ENCODE peak calls at places on chromosomes 13 and 19, in five cellular contexts. One of them, this sample, is unnamed. For H3K27me3, the result is how much of the 10 kb centered on the place peaks cover.

GRCh38 chr13:37715606-37716015 is 117.0 kb upstream of the POSTN start:
- DNase-seq in fibroblast of lung: peak
- DNase-seq in hepatocyte: no peak
- DNase-seq in GM23338: no peak
- DNase-seq in astrocyte: peak
- DNase-seq in this sample: peak

GRCh38 chr19:37565370-37565669 is 29.3 kb downstream of the ZNF571 start:
- DNase-seq in fibroblast of lung: peak
- DNase-seq in hepatocyte: no peak
- DNase-seq in GM23338: no peak
- DNase-seq in astrocyte: no peak
- DNase-seq in this sample: no peak

GRCh38 chr13:35966024-35966423 is 165.2 kb downstream of the DCLK1 start:
- DNase-seq in fibroblast of lung: no peak
- DNase-seq in hepatocyte: no peak
- DNase-seq in GM23338: no peak
- DNase-seq in astrocyte: no peak
- DNase-seq in this sample: no peak

GRCh38 chr19:51246153-51246552 is 4.7 kb upstream of the SIGLECL1 start:
- DNase-seq in fibroblast of lung: no peak
- DNase-seq in hepatocyte: no peak
- DNase-seq in GM23338: peak
- DNase-seq in astrocyte: no peak
- DNase-seq in this sample: peak

GRCh38 chr13:36965767-36966166 is 33.4 kb downstream of the ALG5 start:
- DNase-seq in fibroblast of lung: peak
- DNase-seq in hepatocyte: no peak
- DNase-seq in GM23338: no peak
- DNase-seq in astrocyte: peak
- DNase-seq in this sample: peak

GRCh38 chr13:20053016-20053415 is 94.5 kb downstream of the ZMYM2 start:
- DNase-seq in fibroblast of lung: peak
- DNase-seq in hepatocyte: no peak
- DNase-seq in GM23338: peak
- DNase-seq in astrocyte: peak
- DNase-seq in this sample: no peak

GRCh38 chr19:29211562-29212416 is 1.2 kb downstream of the UQCRFS1 start:
- DNase-seq in fibroblast of lung: peak
- DNase-seq in hepatocyte: peak
- DNase-seq in GM23338: peak
- DNase-seq in astrocyte: peak
- DNase-seq in this sample: peak

GRCh38 chr13:110507678-110508381 is 53.7 kb downstream of the RAB20 start:
- DNase-seq in fibroblast of lung: no peak
- DNase-seq in hepatocyte: peak
- DNase-seq in GM23338: no peak
- DNase-seq in astrocyte: no peak
- DNase-seq in this sample: no peak

GRCh38 chr19:35730326-35730725 is 11.9 kb downstream of the IGFLR1 start:
- DNase-seq in fibroblast of lung: no peak
- DNase-seq in hepatocyte: no peak
- DNase-seq in GM23338: no peak
- DNase-seq in astrocyte: no peak
- DNase-seq in this sample: no peak

GRCh38 chr13:50685491-50685890 is 158.0 kb downstream of the DLEU7 start:
- DNase-seq in fibroblast of lung: peak
- DNase-seq in hepatocyte: no peak
- DNase-seq in GM23338: peak
- DNase-seq in astrocyte: peak
- DNase-seq in this sample: peak

GRCh38 chr13:24851546-24851945 is 87.6 kb downstream of the RNF17 start:
- DNase-seq in fibroblast of lung: peak
- DNase-seq in hepatocyte: peak
- DNase-seq in GM23338: no peak
- DNase-seq in astrocyte: no peak
- DNase-seq in this sample: peak

GRCh38 chr19:54021932-54022331 is 30.5 kb downstream of the CACNG6 start:
- DNase-seq in fibroblast of lung: no peak
- DNase-seq in hepatocyte: no peak
- DNase-seq in GM23338: no peak
- DNase-seq in astrocyte: no peak
- DNase-seq in this sample: no peak

GRCh38 chr13:74037762-74038161 is 96.4 kb downstream of the KLF12 start:
- DNase-seq in fibroblast of lung: no peak
- DNase-seq in hepatocyte: no peak
- DNase-seq in GM23338: no peak
- DNase-seq in astrocyte: no peak
- DNase-seq in this sample: no peak

GRCh38 chr13:21079761-21080730 is 18.7 kb upstream of the LATS2 start:
- DNase-seq in fibroblast of lung: peak
- DNase-seq in hepatocyte: no peak
- DNase-seq in GM23338: no peak
- DNase-seq in astrocyte: peak
- DNase-seq in this sample: peak

DNA sequence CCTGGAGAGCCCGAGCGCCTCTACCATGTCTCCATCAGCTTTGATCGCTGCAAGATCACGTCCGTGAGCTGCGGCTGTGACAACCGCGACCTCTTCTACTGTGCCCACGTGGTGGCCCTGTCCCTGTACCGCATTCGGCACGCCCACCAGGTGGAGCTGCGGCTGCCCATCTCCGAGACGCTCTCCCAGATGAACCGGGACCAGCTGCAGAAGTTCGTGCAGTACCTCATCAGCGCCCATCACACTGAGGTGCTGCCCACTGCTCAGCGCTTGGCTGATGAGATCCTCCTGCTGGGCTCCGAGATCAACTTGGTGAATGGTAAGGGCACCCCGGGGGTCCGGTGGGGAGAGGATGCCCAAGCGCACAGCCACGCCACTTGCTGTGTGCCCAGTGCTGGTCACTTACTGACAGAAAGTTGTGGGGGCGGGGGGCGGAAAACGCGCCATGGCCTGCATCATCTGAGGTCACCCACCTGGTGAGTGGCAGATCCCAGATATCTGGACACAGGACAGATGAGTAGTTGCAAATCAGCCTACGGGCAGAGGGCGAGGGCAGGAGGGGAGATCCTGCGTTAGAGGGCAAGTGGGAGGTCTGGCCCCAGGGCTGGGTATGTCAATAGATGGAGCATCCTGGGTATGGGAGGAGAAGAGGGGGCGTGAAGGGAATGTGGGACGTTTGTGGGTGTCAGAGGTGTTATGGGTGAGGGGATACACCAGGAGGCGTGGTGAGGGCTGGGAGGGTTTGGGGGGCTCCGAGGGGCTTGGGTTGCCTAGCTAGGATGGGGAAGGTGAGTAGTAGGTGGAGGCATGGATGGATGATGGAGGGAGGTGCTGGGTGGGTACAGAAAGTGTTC is 9.8 kb downstream of the ZSWIM4 start:
- DNase-seq in fibroblast of lung: no peak
- DNase-seq in hepatocyte: no peak
- DNase-seq in GM23338: peak
- DNase-seq in astrocyte: no peak
- DNase-seq in this sample: no peak
- TF ChIP-seq CTCF in fibroblast of lung: peak
- TF ChIP-seq CTCF in hepatocyte: peak
- TF ChIP-seq CTCF in GM23338: peak
- TF ChIP-seq CTCF in astrocyte: no peak
- TF ChIP-seq CTCF in this sample: no peak

GRCh38 chr19:12791345-12792047 is at the start of gene JUNB:
- DNase-seq in fibroblast of lung: peak
- DNase-seq in hepatocyte: peak
- DNase-seq in GM23338: peak
- DNase-seq in astrocyte: peak
- DNase-seq in this sample: peak
- H3K27me3 ChIP-seq in fibroblast of lung: under half
- H3K27me3 ChIP-seq in hepatocyte: under half
- H3K27me3 ChIP-seq in GM23338: under half
- H3K27me3 ChIP-seq in astrocyte: under half
- H3K27me3 ChIP-seq in this sample: under half

GRCh38 chr19:5829567-5830315 is 9.8 kb downstream of the FUT6 start:
- DNase-seq in fibroblast of lung: no peak
- DNase-seq in hepatocyte: no peak
- DNase-seq in GM23338: no peak
- DNase-seq in astrocyte: no peak
- DNase-seq in this sample: no peak
- TF ChIP-seq EZH2 in fibroblast of lung: peak
- TF ChIP-seq EZH2 in hepatocyte: no peak
- TF ChIP-seq EZH2 in GM23338: no peak
- TF ChIP-seq EZH2 in astrocyte: peak
- TF ChIP-seq EZH2 in this sample: no peak

DNA sequence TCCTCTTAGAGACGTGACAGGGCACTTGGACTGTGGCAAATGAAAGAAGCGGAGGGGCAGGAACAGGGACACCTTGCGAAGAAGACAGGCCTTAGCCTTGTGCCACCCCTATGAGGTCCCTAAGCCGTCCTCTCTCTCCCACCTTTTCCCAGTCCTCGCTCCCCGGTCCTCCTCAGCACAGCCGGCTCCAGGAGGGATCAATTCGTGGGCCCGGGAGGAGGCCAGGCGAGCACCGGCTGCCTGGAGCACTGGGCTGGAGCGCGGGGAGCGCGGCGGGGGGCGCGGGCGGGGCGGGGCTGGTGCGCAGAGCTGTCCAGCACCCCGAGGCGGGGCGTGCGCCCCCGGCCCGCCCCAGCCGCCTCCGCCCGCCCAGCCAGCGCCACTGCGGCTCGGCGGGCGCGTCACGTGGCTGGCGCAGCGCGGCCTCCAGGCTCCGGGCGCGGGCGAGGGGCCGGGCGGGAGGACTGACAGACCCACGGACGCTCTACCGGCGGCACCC is at the start of gene LRP3:
- DNase-seq in fibroblast of lung: peak
- DNase-seq in hepatocyte: peak
- DNase-seq in GM23338: peak
- DNase-seq in astrocyte: no peak
- DNase-seq in this sample: no peak
- TF ChIP-seq CTCF in fibroblast of lung: no peak
- TF ChIP-seq CTCF in hepatocyte: no peak
- TF ChIP-seq CTCF in GM23338: no peak
- TF ChIP-seq CTCF in astrocyte: no peak
- TF ChIP-seq CTCF in this sample: no peak

GRCh38 chr19:46239193-46239767 is 9.7 kb downstream of the IGFL1 start:
- DNase-seq in fibroblast of lung: no peak
- DNase-seq in hepatocyte: no peak
- DNase-seq in GM23338: no peak
- DNase-seq in astrocyte: no peak
- DNase-seq in this sample: no peak
- H3K27me3 ChIP-seq in fibroblast of lung: under half
- H3K27me3 ChIP-seq in hepatocyte: under half
- H3K27me3 ChIP-seq in GM23338: under half
- H3K27me3 ChIP-seq in astrocyte: under half
- H3K27me3 ChIP-seq in this sample: under half

DNA sequence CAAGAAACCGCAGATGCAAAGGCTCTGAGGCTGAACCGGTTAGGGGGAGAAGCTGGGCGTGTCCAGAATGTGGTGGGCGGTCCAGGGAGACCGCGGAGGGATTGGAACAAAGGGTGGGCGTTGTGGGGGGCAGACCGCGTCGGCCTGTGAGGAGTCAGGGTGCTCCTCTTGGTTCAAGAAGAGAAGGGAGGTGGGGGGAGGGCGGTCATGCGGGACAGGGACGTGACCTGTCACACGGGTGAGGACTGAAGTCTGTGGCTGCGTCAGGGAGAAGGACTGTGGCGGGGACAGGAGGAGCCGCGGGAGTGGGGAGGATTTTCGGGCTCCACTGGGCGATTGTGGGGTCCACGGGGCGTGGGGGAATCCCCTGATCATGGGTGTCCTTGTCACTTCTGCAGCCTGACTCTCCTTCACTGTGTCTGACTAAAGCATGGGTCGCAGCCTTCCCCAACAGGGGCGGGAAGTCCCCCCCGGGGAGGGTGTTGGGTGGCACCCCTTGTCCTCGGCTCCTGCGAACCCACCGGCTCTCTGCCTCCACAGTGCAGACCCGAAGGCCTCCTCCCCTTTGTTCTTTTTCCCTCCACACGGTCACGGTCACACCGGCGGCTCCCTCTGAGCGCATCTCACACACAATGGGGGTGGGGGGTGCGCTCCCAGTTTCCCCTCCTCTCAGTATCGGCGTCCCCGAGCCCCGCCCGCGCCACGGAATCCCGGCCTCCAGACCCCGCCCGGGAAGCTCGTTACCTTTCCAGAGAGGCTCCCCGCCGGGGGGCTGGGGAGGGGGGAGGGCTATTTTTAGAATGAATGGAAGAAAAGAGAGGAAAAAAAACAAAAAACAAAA is 16.4 kb upstream of the KCNN1 start:
- DNase-seq in fibroblast of lung: no peak
- DNase-seq in hepatocyte: no peak
- DNase-seq in GM23338: peak
- DNase-seq in astrocyte: no peak
- DNase-seq in this sample: no peak
- TF ChIP-seq EZH2 in fibroblast of lung: peak
- TF ChIP-seq EZH2 in hepatocyte: peak
- TF ChIP-seq EZH2 in GM23338: no peak
- TF ChIP-seq EZH2 in astrocyte: no peak
- TF ChIP-seq EZH2 in this sample: peak

GRCh38 chr13:48542581-48543341 is 9.9 kb upstream of the RCBTB2 start:
- DNase-seq in fibroblast of lung: peak
- DNase-seq in hepatocyte: peak
- DNase-seq in GM23338: peak
- DNase-seq in astrocyte: peak
- DNase-seq in this sample: no peak
- TF ChIP-seq CTCF in fibroblast of lung: no peak
- TF ChIP-seq CTCF in hepatocyte: peak
- TF ChIP-seq CTCF in GM23338: no peak
- TF ChIP-seq CTCF in astrocyte: no peak
- TF ChIP-seq CTCF in this sample: no peak

GRCh38 chr13:112058941-112059340 is 8.0 kb upstream of the SOX1 start:
- DNase-seq in fibroblast of lung: no peak
- DNase-seq in hepatocyte: no peak
- DNase-seq in GM23338: no peak
- DNase-seq in astrocyte: no peak
- DNase-seq in this sample: no peak
- H3K27me3 ChIP-seq in fibroblast of lung: half or more
- H3K27me3 ChIP-seq in hepatocyte: half or more
- H3K27me3 ChIP-seq in GM23338: half or more
- H3K27me3 ChIP-seq in astrocyte: half or more
- H3K27me3 ChIP-seq in this sample: half or more

This sample was measured in mammary epithelial cell.